ENCODE peak calls at places on chromosomes 6 and 20, in four cellular contexts. M is A549, B is K562, Z is HepG2. Y is an unnamed sample.

GRCh38 chr6:139708342-139709199 is 334.1 kb upstream of the CITED2 start:
- DNase-seq in M (peak; percentile 12), Z (peak; percentile 67), B (no peak), Y (peak; percentile 52)

GRCh38 chr20:13231031-13231752 is 10.1 kb downstream of the ISM1 start:
- DNase-seq in B (no peak), Z (no peak), M (no peak), Y (no peak)

GRCh38 chr20:55918471-55918870 is 86.8 kb downstream of the CBLN4 start:
- DNase-seq in B (no peak), Z (no peak), M (no peak), Y (no peak)

GRCh38 chr20:11651647-11652046 is 266.0 kb upstream of the BTBD3 start:
- DNase-seq in M (no peak), B (no peak), Z (no peak), Y (no peak)

GRCh38 chr6:19413323-19413722 is 423.8 kb upstream of the ID4 start:
- DNase-seq in M (no peak), Z (no peak), B (no peak), Y (no peak)

GRCh38 chr6:115945306-115945705 is 115.4 kb downstream of the FRK start:
- DNase-seq in Z (no peak), B (no peak), M (no peak), Y (no peak)

GRCh38 chr6:82786251-82786650 is 279.4 kb downstream of the UBE3D start:
- DNase-seq in M (no peak), B (no peak), Z (no peak), Y (no peak)

GRCh38 chr6:166626177-166627038 is 643 bp downstream of the RPS6KA2 start:
- DNase-seq in B (no peak), Z (no peak), M (no peak), Y (peak; percentile 28)

GRCh38 chr6:32666420-32667300 is at the start of gene HLA-DQB1:
- DNase-seq in B (no peak), M (peak; percentile 1), Z (peak; percentile 22), Y (peak; percentile 83)

GRCh38 chr20:57428611-57429496 is 37.7 kb downstream of the RBM38 start:
- DNase-seq in M (no peak), B (no peak), Z (peak; percentile 83), Y (no peak)

GRCh38 chr6:166605752-166606151 is 19.3 kb upstream of the RAMACL start:
- DNase-seq in B (no peak), Z (no peak), M (no peak), Y (no peak)

GRCh38 chr20:20820104-20820503 is 107.7 kb upstream of the RALGAPA2 start:
- DNase-seq in M (peak; percentile 40), B (peak; percentile 59), Z (peak; percentile 68), Y (peak; percentile 59)

GRCh38 chr20:48667889-48668413 is 159.8 kb downstream of the PREX1 start:
- DNase-seq in Z (peak; percentile 46), B (no peak), M (no peak), Y (no peak)

GRCh38 chr20:3670511-3670910 is 7.3 kb upstream of the GFRA4 start:
- DNase-seq in M (no peak), B (no peak), Z (no peak), Y (no peak)

GRCh38 chr20:15942130-15942529 is 631.1 kb downstream of the KIF16B start:
- DNase-seq in Z (no peak), B (no peak), M (no peak), Y (no peak)

GRCh38 chr6:36120539-36120938 is 9.8 kb upstream of the MAPK13 start:
- DNase-seq in Z (no peak), M (no peak), B (no peak), Y (no peak)

GRCh38 chr20:51359401-51359800 is 183.1 kb downstream of the NFATC2 start:
- DNase-seq in Z (no peak), M (no peak), B (no peak), Y (no peak)

GRCh38 chr20:56171087-56172012 is 77.2 kb upstream of the MC3R start:
- DNase-seq in M (no peak), Z (peak; percentile 41), B (no peak), Y (no peak)

GRCh38 chr6:36755435-36756348 is 58.1 kb downstream of the RAB44 start:
- DNase-seq in B (no peak), M (no peak), Z (peak; percentile 40), Y (no peak)

GRCh38 chr20:43849496-43850197 is 65.0 kb upstream of the TOX2 start:
- DNase-seq in Z (no peak), M (peak; percentile 51), B (no peak), Y (peak; percentile 27)

GRCh38 chr20:9068232-9068781 is 580 bp upstream of the PLCB4 start:
- DNase-seq in B (no peak), M (peak; percentile 75), Z (no peak), Y (peak; percentile 72)

GRCh38 chr20:37385176-37385575 is 39.2 kb downstream of the SRC start:
- DNase-seq in B (no peak), Z (no peak), M (no peak), Y (no peak)

GRCh38 chr6:3752538-3753227 is 1.2 kb upstream of the PXDC1 start:
- DNase-seq in Z (no peak), B (no peak), M (no peak), Y (no peak)

GRCh38 chr6:142478117-142478516 is 176.3 kb downstream of the ADGRG6 start:
- DNase-seq in Z (peak; percentile 46), M (no peak), B (peak; percentile 15), Y (no peak)

GRCh38 chr6:33075568-33076405 is at the start of gene HLA-DPB1:
- DNase-seq in Z (peak; percentile 20), B (peak; percentile 52), M (peak; percentile 28), Y (peak; percentile 61)

GRCh38 chr6:29146154-29146553 is 24.6 kb upstream of the OR2J2 start:
- DNase-seq in Z (peak; percentile 7), M (no peak), B (no peak), Y (no peak)

GRCh38 chr6:37004044-37004984 is 1.1 kb upstream of the FGD2 start:
- DNase-seq in Z (no peak), B (no peak), M (no peak), Y (no peak)

GRCh38 chr6:27280540-27281000 is 31.5 kb downstream of the POM121L2 start:
- DNase-seq in Z (peak; percentile 10), M (no peak), B (peak; percentile 60), Y (peak; percentile 34)

GRCh38 chr6:27281569-27281968 is 30.5 kb downstream of the POM121L2 start:
- DNase-seq in Z (no peak), B (no peak), M (no peak), Y (no peak)

GRCh38 chr6:27281105-27281539 is 31.0 kb downstream of the POM121L2 start:
- DNase-seq in M (no peak), B (no peak), Z (no peak), Y (no peak)

GRCh38 chr6:27279513-27280063 is 32.1 kb downstream of the PRSS16 start:
- DNase-seq in Z (no peak), B (peak; percentile 41), M (no peak), Y (no peak)

GRCh38 chr6:27280064-27280539 is 32.0 kb downstream of the POM121L2 start:
- DNase-seq in B (peak; percentile 68), M (no peak), Z (peak; percentile 65), Y (peak; percentile 46)
- TF ChIP-seq BHLHE40 in B (peak; percentile 90), M (peak; percentile 7), Z (peak; percentile 68), Y (no peak)

GRCh38 chr6:143657809-143658208 is 20.0 kb upstream of the PHACTR2 start:
- DNase-seq in M (no peak), Z (no peak), B (no peak), Y (no peak)

GRCh38 chr6:143647712-143648111 is 30.1 kb upstream of the PHACTR2 start:
- DNase-seq in M (no peak), Z (no peak), B (no peak), Y (no peak)

GRCh38 chr6:143655541-143655940 is 22.2 kb upstream of the PHACTR2 start:
- DNase-seq in M (no peak), B (no peak), Z (peak; percentile 52), Y (no peak)

GRCh38 chr6:143656026-143656425 is 21.7 kb upstream of the PHACTR2 start:
- DNase-seq in B (no peak), M (no peak), Z (no peak), Y (no peak)

GRCh38 chr6:143652840-143653239 is 24.9 kb upstream of the PHACTR2 start:
- DNase-seq in Z (no peak), B (no peak), M (no peak), Y (no peak)
- TF ChIP-seq BHLHE40 in Z (no peak), B (no peak), M (no peak), Y (no peak)

GRCh38 chr6:169620171-169621125 is 81.4 kb downstream of the WDR27 start:
- DNase-seq in B (no peak), M (no peak), Z (peak; percentile 60), Y (no peak)
- TF ChIP-seq BHLHE40 in B (no peak), M (no peak), Z (no peak), Y (no peak)

DNA sequence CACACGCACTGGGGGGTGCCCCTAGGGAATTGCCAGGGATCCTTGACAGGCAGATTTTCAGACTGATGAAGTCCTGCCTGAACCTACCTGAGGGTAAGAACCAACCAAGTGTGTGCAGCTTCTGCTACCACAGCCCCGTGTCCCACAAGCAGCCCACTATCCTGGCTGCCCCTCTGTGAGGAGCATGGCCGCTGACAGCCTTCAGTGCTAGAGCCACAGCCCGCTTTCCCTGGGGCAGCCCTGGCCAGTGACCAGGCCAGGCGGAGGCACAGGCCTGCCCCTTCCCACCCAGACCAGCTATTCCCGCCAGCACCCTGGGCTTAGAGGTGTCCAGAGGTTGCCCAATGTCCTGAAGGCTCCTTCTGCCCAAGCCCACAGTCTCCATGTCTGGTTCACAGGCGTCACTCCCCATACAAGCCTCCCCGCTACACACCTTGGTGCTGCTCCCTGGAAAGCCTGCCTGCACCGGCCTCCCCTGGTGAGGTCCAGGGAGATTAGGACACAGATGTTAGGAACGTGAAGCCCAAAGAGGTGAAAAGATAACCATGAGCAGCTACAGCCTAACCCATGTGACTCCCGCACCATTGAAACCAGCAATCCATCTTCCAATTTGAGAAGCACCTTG is 207.0 kb downstream of the SYNDIG1 start:
- DNase-seq in Z (no peak), M (no peak), B (no peak), Y (no peak)
- TF ChIP-seq BHLHE40 in Z (no peak), M (no peak), B (no peak), Y (no peak)

GRCh38 chr20:35368616-35369423 is 43.0 kb downstream of the UQCC1 start:
- DNase-seq in M (no peak), Z (no peak), B (no peak), Y (no peak)
- TF ChIP-seq BHLHE40 in M (no peak), Z (no peak), B (no peak), Y (no peak)

GRCh38 chr6:158655569-158656450 is 6.0 kb downstream of the SYTL3 start:
- DNase-seq in B (no peak), M (no peak), Z (no peak), Y (no peak)

GRCh38 chr6:158649289-158650143 is at the start of gene SYTL3:
- DNase-seq in M (no peak), B (no peak), Z (no peak), Y (no peak)

GRCh38 chr6:158654960-158655485 is 5.2 kb downstream of the SYTL3 start:
- DNase-seq in M (no peak), B (no peak), Z (no peak), Y (no peak)

GRCh38 chr6:158653577-158654354 is 3.9 kb downstream of the SYTL3 start:
- DNase-seq in Z (no peak), M (no peak), B (no peak), Y (no peak)

DNA sequence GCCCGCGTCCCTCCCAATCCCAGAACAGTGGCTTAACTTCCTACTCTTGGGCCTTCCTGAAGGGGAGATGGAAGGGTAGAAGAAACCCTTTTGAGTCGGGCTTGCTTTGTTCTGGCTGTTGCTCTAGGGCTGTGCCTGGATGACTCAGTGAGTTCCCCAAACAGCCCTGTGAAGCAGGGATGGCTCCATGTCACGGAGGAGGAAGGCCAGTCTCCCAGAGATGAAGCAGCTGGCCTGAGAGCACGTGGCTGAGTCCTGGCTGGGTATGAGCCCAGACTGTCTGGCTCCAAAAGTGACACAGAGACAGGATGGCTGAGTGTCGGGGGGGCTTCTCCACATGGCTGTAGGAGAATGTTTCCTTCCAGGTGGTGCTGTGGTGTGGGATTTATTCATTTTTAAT is 4.6 kb downstream of the SYTL3 start:
- DNase-seq in B (no peak), Z (peak; percentile 41), M (no peak), Y (no peak)
- TF ChIP-seq BHLHE40 in B (peak; percentile 45), Z (no peak), M (no peak), Y (no peak)